ENCODE peak calls at places on chromosomes 4 and X, in seven cellular contexts. O is iris pigment epithelial cell, Q is MM.1S, M is NCI-H524 treated with DMSO at 0.1 percent for 48 hours, A is islet precursor cell, L is ecto neural progenitor cell, U is AG20443. H is an unnamed sample.

GRCh38 chrX:70422886-70423336 is at the start of gene GDPD2:
- DNase-seq in O (no peak), U (no peak), M (no peak), Q (no peak), A (peak), L (peak), H (no peak)

GRCh38 chr4:10831727-10832408 is 147.3 kb upstream of the CLNK start:
- DNase-seq in Q (no peak), L (no peak), A (no peak), M (no peak), O (no peak), U (no peak), H (no peak)

GRCh38 chrX:132266583-132267355 is 47.5 kb upstream of the RAP2C start:
- DNase-seq in M (no peak), L (no peak), Q (no peak), O (peak), U (no peak), A (no peak), H (no peak)

GRCh38 chr4:1234811-1235292 is 14.1 kb downstream of the CTBP1 start:
- DNase-seq in U (no peak), O (no peak), A (no peak), M (no peak), L (no peak), Q (no peak), H (no peak)

GRCh38 chr4:1041936-1042330 is 30.5 kb downstream of the FGFRL1 start:
- DNase-seq in U (no peak), L (no peak), Q (no peak), M (no peak), A (no peak), O (no peak), H (no peak)

GRCh38 chr4:170122252-170122651 is 32.5 kb upstream of the AADAT start:
- DNase-seq in Q (no peak), U (no peak), O (no peak), M (no peak), A (peak), L (no peak), H (no peak)

GRCh38 chr4:140092094-140092820 is 61.7 kb downstream of the MAML3 start:
- DNase-seq in L (peak), A (peak), O (no peak), U (peak), Q (no peak), M (peak), H (peak)

GRCh38 chrX:47573334-47574095 is 8.7 kb upstream of the TIMP1 start:
- DNase-seq in U (peak), A (peak), Q (no peak), L (peak), M (no peak), O (peak), H (no peak)

GRCh38 chr4:55157559-55158277 is 32.3 kb upstream of the KDR start:
- DNase-seq in M (no peak), A (peak), Q (no peak), U (peak), L (peak), O (no peak), H (no peak)

GRCh38 chrX:95346854-95347253 is 1337.8 kb upstream of the DIAPH2 start:
- DNase-seq in O (peak), Q (peak), A (no peak), U (no peak), L (no peak), M (no peak), H (no peak)

GRCh38 chr4:120922390-120923200 is at the start of gene PRDM5:
- DNase-seq in U (peak), O (peak), L (peak), A (peak), Q (peak), M (no peak), H (peak)

GRCh38 chrX:31931225-31931624 is 859.4 kb upstream of the FTHL17 start:
- DNase-seq in A (peak), U (peak), L (no peak), Q (no peak), M (no peak), O (peak), H (no peak)

GRCh38 chr4:61773655-61774245 is 573.6 kb downstream of the ADGRL3 start:
- DNase-seq in U (no peak), Q (no peak), A (no peak), M (no peak), L (no peak), O (no peak), H (no peak)

GRCh38 chr4:188854451-188854850 is 715.2 kb downstream of the TRIML1 start:
- DNase-seq in L (no peak), O (no peak), U (no peak), A (no peak), M (no peak), Q (no peak), H (no peak)

GRCh38 chr4:14184265-14184664 is 556.7 kb upstream of the BOD1L1 start:
- DNase-seq in A (peak), L (no peak), Q (no peak), O (no peak), M (peak), U (peak), H (no peak)

GRCh38 chrX:134236690-134237362 is at the start of gene CCDC160:
- DNase-seq in Q (peak), O (peak), M (no peak), L (peak), A (peak), U (peak), H (peak)

GRCh38 chr4:1472148-1472797 is 66.0 kb upstream of the NKX1-1 start:
- DNase-seq in M (no peak), Q (no peak), O (no peak), L (no peak), A (no peak), U (no peak), H (peak)

GRCh38 chr4:185735887-185736286 is 76.1 kb downstream of the SORBS2 start:
- DNase-seq in O (no peak), U (no peak), L (no peak), A (no peak), M (no peak), Q (no peak), H (no peak)

GRCh38 chrX:133410555-133410954 is 4.7 kb downstream of the GPC4 start:
- DNase-seq in Q (no peak), L (no peak), O (no peak), M (no peak), U (no peak), A (no peak), H (no peak)

GRCh38 chrX:32788936-32789335 is 422.4 kb downstream of the DMD start:
- DNase-seq in U (no peak), A (no peak), Q (no peak), L (no peak), O (no peak), M (no peak), H (no peak)

GRCh38 chrX:150546711-150547153 is 21.7 kb upstream of the MTM1 start:
- DNase-seq in L (no peak), Q (no peak), M (no peak), A (no peak), U (no peak), O (no peak), H (no peak)

GRCh38 chr4:113776679-113777078 is 15.1 kb upstream of the CAMK2D start:
- DNase-seq in M (no peak), U (no peak), A (no peak), L (no peak), Q (no peak), O (no peak), H (no peak)

GRCh38 chr4:61827907-61828328 is 627.8 kb downstream of the ADGRL3 start:
- DNase-seq in Q (no peak), L (no peak), U (no peak), M (no peak), O (no peak), A (no peak), H (no peak)

GRCh38 chrX:42686296-42686695 is 91.7 kb downstream of the PPP1R2C start:
- DNase-seq in L (no peak), Q (no peak), M (no peak), O (no peak), A (no peak), U (no peak), H (no peak)

GRCh38 chrX:13449441-13449840 is 120.0 kb upstream of the EGFL6 start:
- DNase-seq in O (no peak), A (no peak), M (no peak), Q (no peak), L (no peak), U (no peak), H (no peak)

GRCh38 chr4:33709247-33709646 is 2535.1 kb downstream of the ARAP2 start:
- DNase-seq in U (no peak), Q (no peak), O (peak), M (no peak), L (no peak), A (no peak), H (no peak)

GRCh38 chr4:134668237-134668636 is 466.6 kb upstream of the PABPC4L start:
- DNase-seq in M (no peak), Q (peak), O (no peak), U (no peak), A (no peak), L (no peak), H (no peak)

GRCh38 chrX:115330498-115331138 is 41.1 kb downstream of the LUZP4 start:
- DNase-seq in O (peak), L (peak), U (peak), M (no peak), Q (peak), A (peak), H (no peak)

GRCh38 chrX:23737413-23737812 is 5.7 kb downstream of the ACOT9 start:
- DNase-seq in M (no peak), L (no peak), U (peak), Q (no peak), O (peak), A (no peak), H (no peak)

GRCh38 chr4:55330241-55330640 is 15.8 kb upstream of the SRD5A3 start:
- DNase-seq in Q (no peak), U (no peak), L (no peak), M (no peak), O (peak), A (no peak), H (no peak)

GRCh38 chrX:15718283-15718970 is 19.6 kb upstream of the CA5B start:
- DNase-seq in Q (no peak), M (no peak), A (no peak), L (no peak), U (no peak), O (no peak), H (no peak)

H was measured in glutamatergic neuron.